ENCODE peak calls at places on chromosome 11, in six cellular contexts. H is heart right ventricle, Z is A549, K is pancreas, R is neuronal stem cell, O is left ventricle myocardium inferior. T is an unnamed sample.

GRCh38 chr11:134036484-134037092 is 32.3 kb upstream of the JAM3 start:
- DNase-seq in O (no peak), K (peak), R (no peak), H (no peak), Z (no peak), T (no peak)

GRCh38 chr11:67267188-67268035 is 1.1 kb downstream of the GRK2 start:
- DNase-seq in K (peak), O (no peak), R (no peak), H (no peak), Z (no peak), T (no peak)

GRCh38 chr11:19355601-19356000 is 114.9 kb upstream of the E2F8 start:
- DNase-seq in R (no peak), O (no peak), Z (no peak), H (no peak), K (no peak), T (no peak)

GRCh38 chr11:59630493-59630892 is 14.9 kb upstream of the OSBP start:
- DNase-seq in K (no peak), R (no peak), Z (no peak), H (no peak), O (no peak), T (no peak)

GRCh38 chr11:95917188-95918036 is 6.5 kb downstream of the MTMR2 start:
- DNase-seq in K (no peak), R (no peak), Z (no peak), H (peak), O (no peak), T (no peak)

GRCh38 chr11:128116447-128117240 is 470.7 kb downstream of the ETS1 start:
- DNase-seq in Z (no peak), H (peak), R (no peak), O (no peak), K (no peak), T (no peak)

GRCh38 chr11:134944131-134944530 is 532.1 kb upstream of the B3GAT1 start:
- DNase-seq in O (no peak), K (no peak), Z (no peak), R (no peak), H (no peak), T (no peak)

GRCh38 chr11:37533087-37533486 is 935.1 kb upstream of the RAG2 start:
- DNase-seq in H (no peak), K (no peak), O (no peak), Z (no peak), R (no peak), T (no peak)

GRCh38 chr11:129968611-129969419 is 33.8 kb downstream of the PRDM10 start:
- DNase-seq in O (no peak), Z (no peak), K (no peak), H (no peak), R (no peak), T (no peak)

GRCh38 chr11:44497995-44498394 is 67.5 kb upstream of the CD82 start:
- DNase-seq in H (no peak), R (no peak), Z (no peak), O (no peak), K (no peak), T (no peak)

GRCh38 chr11:117827521-117828511 is 3.3 kb upstream of the FXYD2 start:
- DNase-seq in K (peak), O (no peak), R (no peak), Z (no peak), H (peak), T (no peak)

GRCh38 chr11:95877288-95877687 is 46.6 kb downstream of the MTMR2 start:
- DNase-seq in Z (no peak), H (no peak), R (no peak), K (no peak), O (no peak), T (no peak)

GRCh38 chr11:111531687-111532364 is 8.7 kb upstream of the LAYN start:
- DNase-seq in O (no peak), K (no peak), R (no peak), H (no peak), Z (peak), T (no peak)

GRCh38 chr11:34356576-34356917 is 1.3 kb downstream of the ABTB2 start:
- DNase-seq in O (peak), Z (no peak), R (no peak), H (no peak), K (peak), T (peak)

GRCh38 chr11:101458161-101458560 is 125.6 kb downstream of the TRPC6 start:
- DNase-seq in H (no peak), Z (no peak), O (no peak), R (no peak), K (no peak), T (no peak)

GRCh38 chr11:76603202-76603601 is 67.3 kb downstream of the LRRC32 start:
- DNase-seq in H (peak), K (no peak), R (no peak), Z (no peak), O (no peak), T (no peak)

GRCh38 chr11:23127706-23128105 is 267.4 kb upstream of the CCDC179 start:
- DNase-seq in K (no peak), Z (no peak), O (no peak), R (no peak), H (no peak), T (no peak)

GRCh38 chr11:27211370-27212127 is 151.5 kb downstream of the CCDC34 start:
- DNase-seq in O (peak), Z (no peak), R (no peak), K (no peak), H (no peak), T (no peak)

GRCh38 chr11:97865424-97866012 is 1155.2 kb upstream of the CNTN5 start:
- DNase-seq in H (no peak), O (no peak), Z (no peak), K (no peak), R (no peak), T (no peak)

GRCh38 chr11:115439385-115439784 is 64.8 kb downstream of the CADM1 start:
- DNase-seq in O (no peak), H (no peak), R (no peak), Z (no peak), K (no peak), T (no peak)

DNA sequence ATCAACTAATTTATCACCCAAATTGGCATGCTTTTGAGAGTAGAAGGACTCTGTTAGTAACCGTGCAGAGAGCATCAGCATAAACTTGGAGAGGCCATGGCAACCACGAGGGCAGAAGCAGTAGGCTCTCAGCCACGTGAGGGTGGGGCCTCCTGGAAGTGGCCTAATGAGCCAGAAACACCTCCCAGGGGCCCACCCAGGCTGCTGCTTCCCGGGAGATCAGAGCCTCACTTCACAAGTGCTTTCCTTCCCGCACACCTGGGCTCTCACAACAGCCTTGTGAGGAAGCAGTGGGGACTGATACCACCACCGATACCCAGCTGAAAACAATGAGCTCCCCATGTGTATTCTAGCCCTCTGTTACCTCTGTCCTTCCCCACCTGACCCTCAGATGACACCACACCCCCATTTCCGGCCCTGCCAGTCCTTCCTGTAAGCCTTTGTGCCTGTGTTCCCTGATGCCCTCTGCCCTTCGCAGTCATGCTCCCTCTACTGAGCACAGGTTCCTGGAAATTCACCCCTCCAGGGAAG is 17.0 kb downstream of the TRIM29 start:
- DNase-seq in H (no peak), R (no peak), Z (no peak), K (no peak), O (no peak), T (no peak)
- H3K27ac ChIP-seq in H (no peak), R (no peak), Z (no peak), K (no peak), O (no peak), T (no peak)

GRCh38 chr11:70885281-70885680 is 367.1 kb downstream of the SHANK2 start:
- DNase-seq in Z (no peak), O (no peak), H (no peak), R (no peak), K (no peak), T (no peak)
- H3K27ac ChIP-seq in Z (no peak), O (no peak), H (no peak), R (no peak), K (no peak), T (no peak)

GRCh38 chr11:13603661-13604060 is 64.8 kb upstream of the FAR1 start:
- DNase-seq in R (no peak), O (no peak), H (no peak), K (no peak), Z (no peak), T (no peak)
- H3K27ac ChIP-seq in R (no peak), O (no peak), H (no peak), K (no peak), Z (no peak), T (no peak)

DNA sequence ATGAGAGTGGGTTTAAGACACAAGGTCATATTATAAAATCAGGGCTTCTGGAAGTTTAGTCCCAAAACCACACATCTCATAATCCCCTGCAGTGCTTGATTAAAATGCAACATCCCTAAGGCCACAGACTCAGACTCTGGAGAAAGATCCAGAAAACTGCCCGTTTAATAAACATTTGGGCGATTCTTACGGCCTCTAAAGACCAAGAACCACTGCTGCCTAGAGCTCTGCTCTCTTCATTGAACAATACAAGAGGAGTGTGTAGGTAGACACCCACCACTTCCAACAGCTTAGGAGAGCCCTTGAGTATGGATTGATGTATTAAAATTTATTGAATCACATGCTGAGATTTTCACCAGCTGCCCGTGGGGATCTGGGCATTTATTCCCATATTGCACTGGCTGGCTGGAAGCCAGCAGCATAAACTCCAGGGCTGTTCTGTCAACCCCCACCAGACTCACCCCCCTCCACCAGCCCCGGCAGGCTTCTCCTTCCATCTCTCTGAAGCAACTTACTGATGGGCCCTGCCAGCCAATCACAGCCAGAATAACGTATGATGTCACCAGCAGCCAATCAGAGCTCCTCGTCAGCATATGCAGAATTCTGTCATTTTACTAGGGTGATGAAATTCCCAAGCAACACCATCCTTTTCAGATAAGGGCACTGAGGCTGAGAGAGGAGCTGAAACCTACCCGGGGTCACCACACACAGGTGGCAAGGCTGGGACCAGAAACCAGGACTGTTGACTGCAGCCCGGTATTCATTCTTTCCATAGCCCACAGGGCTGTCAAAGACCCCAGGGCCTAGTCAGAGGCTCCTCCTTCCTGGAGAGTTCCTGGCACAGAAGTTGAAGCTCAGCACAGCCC is 749 bp upstream of the BEST1 start:
- DNase-seq in R (no peak), Z (peak), K (peak), O (peak), H (peak), T (peak)
- H3K27ac ChIP-seq in R (no peak), Z (peak), K (no peak), O (peak), H (peak), T (peak)

T was measured in substantia nigra.